ENCODE peak calls at places on chromosomes 11 and 22, in seven cellular contexts. I is A172, L is T1000, U is endodermal cell, V is NCI-H345, W is kidney epithelial cell, H is NCI-H1417 treated with DMSO at 0.1 percent for 48 hours. C is an unnamed sample.

GRCh38 chr11:116420770-116421528 is 351.8 kb downstream of the BUD13 start:
- DNase-seq in I (peak), L (no peak), U (peak), V (peak), W (no peak), H (no peak), C (peak)

GRCh38 chr11:44179173-44179572 is 83.7 kb downstream of the EXT2 start:
- DNase-seq in I (no peak), L (no peak), U (no peak), V (no peak), W (no peak), H (no peak), C (no peak)

GRCh38 chr11:2554338-2555240 is 109.8 kb downstream of the KCNQ1 start:
- DNase-seq in I (no peak), L (no peak), U (peak), V (no peak), W (no peak), H (no peak), C (no peak)

GRCh38 chr11:34627197-34627596 is 6.3 kb downstream of the EHF start:
- DNase-seq in I (no peak), L (no peak), U (no peak), V (no peak), W (no peak), H (no peak), C (no peak)

GRCh38 chr22:37819100-37819433 is 4.1 kb upstream of the GALR3 start:
- DNase-seq in I (no peak), L (no peak), U (no peak), V (no peak), W (no peak), H (no peak), C (no peak)

GRCh38 chr11:108743851-108744250 is 79.0 kb downstream of the DDX10 start:
- DNase-seq in I (no peak), L (no peak), U (no peak), V (no peak), W (no peak), H (no peak), C (no peak)

GRCh38 chr11:61766353-61766841 is 14.0 kb downstream of the MYRF start:
- DNase-seq in I (no peak), L (no peak), U (no peak), V (no peak), W (peak), H (no peak), C (no peak)

GRCh38 chr11:69913591-69914285 is 94.5 kb upstream of the FGF3 start:
- DNase-seq in I (no peak), L (no peak), U (peak), V (no peak), W (no peak), H (no peak), C (no peak)

GRCh38 chr11:61787928-61788491 is 4.4 kb downstream of the TMEM258 start:
- DNase-seq in I (peak), L (no peak), U (peak), V (no peak), W (no peak), H (no peak), C (peak)

GRCh38 chr11:16987205-16987568 is 27.0 kb downstream of the PLEKHA7 start:
- DNase-seq in I (no peak), L (no peak), U (peak), V (no peak), W (no peak), H (no peak), C (no peak)

GRCh38 chr11:62264004-62264403 is 6.0 kb upstream of the SCGB2A2 start:
- DNase-seq in I (no peak), L (no peak), U (no peak), V (no peak), W (no peak), H (no peak), C (no peak)

GRCh38 chr11:111422494-111423249 is 43.6 kb upstream of the POU2AF1 start:
- DNase-seq in I (no peak), L (no peak), U (peak), V (peak), W (no peak), H (no peak), C (peak)

GRCh38 chr11:65116370-65117205 is 913 bp downstream of the ZNHIT2 start:
- DNase-seq in I (no peak), L (no peak), U (peak), V (peak), W (no peak), H (no peak), C (no peak)

GRCh38 chr22:33781396-33781795 is 138.9 kb downstream of the LARGE1 start:
- DNase-seq in I (no peak), L (no peak), U (no peak), V (no peak), W (no peak), H (no peak), C (no peak)

GRCh38 chr22:49367016-49367697 is 460.5 kb downstream of the BRD1 start:
- DNase-seq in I (peak), L (no peak), U (no peak), V (peak), W (no peak), H (no peak), C (no peak)

GRCh38 chr22:30865656-30866055 is 102.9 kb downstream of the MORC2 start:
- DNase-seq in I (no peak), L (no peak), U (no peak), V (no peak), W (no peak), H (no peak), C (no peak)

GRCh38 chr11:117586392-117586791 is 210.6 kb downstream of the DSCAML1 start:
- DNase-seq in I (no peak), L (no peak), U (no peak), V (no peak), W (no peak), H (no peak), C (no peak)

GRCh38 chr11:27350503-27350902 is 12.5 kb downstream of the CCDC34 start:
- DNase-seq in I (no peak), L (no peak), U (no peak), V (no peak), W (no peak), H (no peak), C (no peak)

GRCh38 chr11:69218271-69218682 is 62.5 kb downstream of the SMIM38 start:
- DNase-seq in I (no peak), L (no peak), U (peak), V (no peak), W (no peak), H (no peak), C (no peak)

GRCh38 chr11:38791346-38791961 is 2193.4 kb upstream of the RAG2 start:
- DNase-seq in I (peak), L (no peak), U (peak), V (peak), W (peak), H (no peak), C (peak)

GRCh38 chr22:50001388-50002231 is 11.0 kb downstream of the IL17REL start:
- DNase-seq in I (no peak), L (no peak), U (peak), V (peak), W (no peak), H (peak), C (no peak)

GRCh38 chr11:47185305-47186075 is 744 bp downstream of the PACSIN3 start:
- DNase-seq in I (peak), L (peak), U (peak), V (no peak), W (no peak), H (no peak), C (no peak)

GRCh38 chr11:44759743-44760476 is 33.1 kb downstream of the TSPAN18 start:
- DNase-seq in I (no peak), L (no peak), U (peak), V (no peak), W (no peak), H (no peak), C (no peak)

GRCh38 chr11:93160808-93161207 is 37.0 kb downstream of the SLC36A4 start:
- DNase-seq in I (no peak), L (no peak), U (no peak), V (no peak), W (no peak), H (no peak), C (no peak)

GRCh38 chr22:33886696-33887095 is 33.6 kb downstream of the LARGE1 start:
- DNase-seq in I (no peak), L (no peak), U (no peak), V (no peak), W (no peak), H (no peak), C (no peak)

GRCh38 chr11:46050065-46050464 is 71.2 kb downstream of the PHF21A start:
- DNase-seq in I (peak), L (peak), U (peak), V (no peak), W (peak), H (no peak), C (peak)

GRCh38 chr11:65417221-65417701 is 5.3 kb upstream of the NEAT1 start:
- DNase-seq in I (no peak), L (no peak), U (peak), V (no peak), W (no peak), H (no peak), C (no peak)

GRCh38 chr22:38142606-38143005 is 32.1 kb upstream of the BAIAP2L2 start:
- DNase-seq in I (no peak), L (no peak), U (no peak), V (no peak), W (no peak), H (no peak), C (no peak)

GRCh38 chr22:44663256-44663999 is 38.6 kb upstream of the PRR5 start:
- DNase-seq in I (no peak), L (no peak), U (no peak), V (no peak), W (no peak), H (no peak), C (no peak)

GRCh38 chr11:127471662-127472061 is 471.1 kb upstream of the KIRREL3 start:
- DNase-seq in I (no peak), L (no peak), U (no peak), V (no peak), W (no peak), H (no peak), C (no peak)

GRCh38 chr11:11626128-11626527 is 4.3 kb upstream of the GALNT18 start:
- DNase-seq in I (no peak), L (peak), U (no peak), V (no peak), W (no peak), H (no peak), C (no peak)

GRCh38 chr11:64444838-64445441 is 86.0 kb downstream of the RPS6KA4 start:
- DNase-seq in I (no peak), L (no peak), U (peak), V (no peak), W (no peak), H (no peak), C (peak)

GRCh38 chr11:94776351-94777321 is 8.5 kb downstream of the AMOTL1 start:
- DNase-seq in I (peak), L (no peak), U (peak), V (peak), W (no peak), H (no peak), C (no peak)

GRCh38 chr11:87097582-87097981 is 59.8 kb downstream of the TMEM135 start:
- DNase-seq in I (peak), L (no peak), U (peak), V (peak), W (no peak), H (no peak), C (peak)

GRCh38 chr22:38953577-38954413 is 3.6 kb upstream of the APOBEC3A start:
- DNase-seq in I (no peak), L (no peak), U (no peak), V (no peak), W (no peak), H (no peak), C (no peak)

GRCh38 chr11:134369656-134370525 is 38.1 kb downstream of the GLB1L2 start:
- DNase-seq in I (no peak), L (no peak), U (no peak), V (no peak), W (no peak), H (no peak), C (no peak)

GRCh38 chr22:43554694-43555365 is 143.0 kb downstream of the MPPED1 start:
- DNase-seq in I (no peak), L (no peak), U (peak), V (no peak), W (no peak), H (no peak), C (no peak)

GRCh38 chr11:2780850-2781412 is 81.1 kb upstream of the KCNQ1OT1 start:
- DNase-seq in I (no peak), L (no peak), U (peak), V (no peak), W (no peak), H (no peak), C (no peak)